ENCODE peak calls at places on chromosomes 7 and 10, in four cellular contexts. One of them, this sample, is unnamed.

GRCh38 chr7:107902381-107902780 is 11.4 kb downstream of the DLD start:
- DNase-seq in activated CD8-positive, alpha-beta memory T cell treated with anti-CD3 and anti-CD28 coated beads for 1 hour: no peak
- DNase-seq in T-helper 17 cell: no peak
- DNase-seq in stimulated activated CD4-positive, alpha-beta T cell treated with anti-CD3 and anti-CD28 coated beads, Interleukin-12 subunit alpha, Interleukin-12 subunit beta, amount 100 ng/mL, for 4 hours: no peak
- DNase-seq in this sample: no peak

GRCh38 chr7:149866139-149866785 is 7.5 kb upstream of the ATP6V0E2 start:
- DNase-seq in stimulated activated CD4-positive, alpha-beta T cell treated with anti-CD3 and anti-CD28 coated beads, Interleukin-12 subunit alpha, Interleukin-12 subunit beta, amount 100 ng/mL, for 4 hours: no peak
- DNase-seq in activated CD8-positive, alpha-beta memory T cell treated with anti-CD3 and anti-CD28 coated beads for 1 hour: no peak
- DNase-seq in T-helper 17 cell: no peak
- DNase-seq in this sample: no peak

GRCh38 chr7:129969881-129970446 is 17.2 kb upstream of the UBE2H start:
- DNase-seq in activated CD8-positive, alpha-beta memory T cell treated with anti-CD3 and anti-CD28 coated beads for 1 hour: no peak
- DNase-seq in stimulated activated CD4-positive, alpha-beta T cell treated with anti-CD3 and anti-CD28 coated beads, Interleukin-12 subunit alpha, Interleukin-12 subunit beta, amount 100 ng/mL, for 4 hours: no peak
- DNase-seq in T-helper 17 cell: no peak
- DNase-seq in this sample: peak

GRCh38 chr7:86846494-86847190 is 202.9 kb downstream of the GRM3 start:
- DNase-seq in stimulated activated CD4-positive, alpha-beta T cell treated with anti-CD3 and anti-CD28 coated beads, Interleukin-12 subunit alpha, Interleukin-12 subunit beta, amount 100 ng/mL, for 4 hours: no peak
- DNase-seq in activated CD8-positive, alpha-beta memory T cell treated with anti-CD3 and anti-CD28 coated beads for 1 hour: no peak
- DNase-seq in T-helper 17 cell: no peak
- DNase-seq in this sample: no peak

GRCh38 chr10:116271593-116272496 is 1.2 kb downstream of the GFRA1 start:
- DNase-seq in stimulated activated CD4-positive, alpha-beta T cell treated with anti-CD3 and anti-CD28 coated beads, Interleukin-12 subunit alpha, Interleukin-12 subunit beta, amount 100 ng/mL, for 4 hours: no peak
- DNase-seq in activated CD8-positive, alpha-beta memory T cell treated with anti-CD3 and anti-CD28 coated beads for 1 hour: no peak
- DNase-seq in T-helper 17 cell: no peak
- DNase-seq in this sample: no peak

GRCh38 chr7:70573202-70573810 is 558.6 kb upstream of the GALNT17 start:
- DNase-seq in stimulated activated CD4-positive, alpha-beta T cell treated with anti-CD3 and anti-CD28 coated beads, Interleukin-12 subunit alpha, Interleukin-12 subunit beta, amount 100 ng/mL, for 4 hours: no peak
- DNase-seq in T-helper 17 cell: no peak
- DNase-seq in activated CD8-positive, alpha-beta memory T cell treated with anti-CD3 and anti-CD28 coated beads for 1 hour: no peak
- DNase-seq in this sample: no peak

GRCh38 chr10:28623483-28623882 is 53.8 kb upstream of the BAMBI start:
- DNase-seq in T-helper 17 cell: no peak
- DNase-seq in stimulated activated CD4-positive, alpha-beta T cell treated with anti-CD3 and anti-CD28 coated beads, Interleukin-12 subunit alpha, Interleukin-12 subunit beta, amount 100 ng/mL, for 4 hours: no peak
- DNase-seq in activated CD8-positive, alpha-beta memory T cell treated with anti-CD3 and anti-CD28 coated beads for 1 hour: no peak
- DNase-seq in this sample: no peak

GRCh38 chr10:88227342-88228018 is 355.6 kb downstream of the RNLS start:
- DNase-seq in T-helper 17 cell: no peak
- DNase-seq in activated CD8-positive, alpha-beta memory T cell treated with anti-CD3 and anti-CD28 coated beads for 1 hour: no peak
- DNase-seq in stimulated activated CD4-positive, alpha-beta T cell treated with anti-CD3 and anti-CD28 coated beads, Interleukin-12 subunit alpha, Interleukin-12 subunit beta, amount 100 ng/mL, for 4 hours: no peak
- DNase-seq in this sample: peak

GRCh38 chr10:48602401-48603135 is 2.3 kb downstream of the ARHGAP22 start:
- DNase-seq in T-helper 17 cell: no peak
- DNase-seq in stimulated activated CD4-positive, alpha-beta T cell treated with anti-CD3 and anti-CD28 coated beads, Interleukin-12 subunit alpha, Interleukin-12 subunit beta, amount 100 ng/mL, for 4 hours: no peak
- DNase-seq in activated CD8-positive, alpha-beta memory T cell treated with anti-CD3 and anti-CD28 coated beads for 1 hour: no peak
- DNase-seq in this sample: no peak

GRCh38 chr7:16697507-16698199 is 51.7 kb downstream of the BZW2 start:
- DNase-seq in stimulated activated CD4-positive, alpha-beta T cell treated with anti-CD3 and anti-CD28 coated beads, Interleukin-12 subunit alpha, Interleukin-12 subunit beta, amount 100 ng/mL, for 4 hours: no peak
- DNase-seq in activated CD8-positive, alpha-beta memory T cell treated with anti-CD3 and anti-CD28 coated beads for 1 hour: no peak
- DNase-seq in T-helper 17 cell: no peak
- DNase-seq in this sample: peak

This sample was measured in hepatic stellate cell.